ENCODE peak calls at places on chromosomes 4 and X, in seven cellular contexts. One of them, this sample, is unnamed.

GRCh38 chr4:142614621-142615323 is 231.3 kb downstream of the INPP4B start:
- DNase-seq in T follicular helper cell: no peak
- DNase-seq in H1: no peak
- DNase-seq in NCI-H1092 treated with DMSO at 0.1 percent for 48 hours: no peak
- DNase-seq in ovary: no peak
- DNase-seq in activated naive CD8-positive, alpha-beta T cell treated with anti-CD3 and anti-CD28 coated beads, Interleukin-2, amount 10 ng/mL, durations not matched to agents 7 days and 5 days: no peak
- DNase-seq in activated T-helper 1 cell treated with Interleukin-2 at 50 U/mL for 16 hours: no peak
- DNase-seq in this sample: no peak

GRCh38 chrX:80511969-80512760 is 91.9 kb downstream of the TENT5D start:
- DNase-seq in T follicular helper cell: no peak
- DNase-seq in H1: no peak
- DNase-seq in NCI-H1092 treated with DMSO at 0.1 percent for 48 hours: no peak
- DNase-seq in ovary: no peak
- DNase-seq in activated naive CD8-positive, alpha-beta T cell treated with anti-CD3 and anti-CD28 coated beads, Interleukin-2, amount 10 ng/mL, durations not matched to agents 7 days and 5 days: no peak
- DNase-seq in activated T-helper 1 cell treated with Interleukin-2 at 50 U/mL for 16 hours: no peak
- DNase-seq in this sample: no peak

GRCh38 chrX:12970691-12971202 is 4.2 kb upstream of the TMSB4X start:
- DNase-seq in T follicular helper cell: no peak
- DNase-seq in H1: no peak
- DNase-seq in NCI-H1092 treated with DMSO at 0.1 percent for 48 hours: peak; percentile 82
- DNase-seq in ovary: peak; percentile 41
- DNase-seq in activated naive CD8-positive, alpha-beta T cell treated with anti-CD3 and anti-CD28 coated beads, Interleukin-2, amount 10 ng/mL, durations not matched to agents 7 days and 5 days: no peak
- DNase-seq in activated T-helper 1 cell treated with Interleukin-2 at 50 U/mL for 16 hours: no peak
- DNase-seq in this sample: peak; percentile 17

GRCh38 chr4:119728692-119729593 is 100.3 kb upstream of the PDE5A start:
- DNase-seq in T follicular helper cell: no peak
- DNase-seq in H1: no peak
- DNase-seq in NCI-H1092 treated with DMSO at 0.1 percent for 48 hours: no peak
- DNase-seq in ovary: no peak
- DNase-seq in activated naive CD8-positive, alpha-beta T cell treated with anti-CD3 and anti-CD28 coated beads, Interleukin-2, amount 10 ng/mL, durations not matched to agents 7 days and 5 days: no peak
- DNase-seq in activated T-helper 1 cell treated with Interleukin-2 at 50 U/mL for 16 hours: no peak
- DNase-seq in this sample: no peak

GRCh38 chr4:83250666-83251065 is 33.9 kb downstream of the COQ2 start:
- DNase-seq in T follicular helper cell: no peak
- DNase-seq in H1: no peak
- DNase-seq in NCI-H1092 treated with DMSO at 0.1 percent for 48 hours: no peak
- DNase-seq in ovary: no peak
- DNase-seq in activated naive CD8-positive, alpha-beta T cell treated with anti-CD3 and anti-CD28 coated beads, Interleukin-2, amount 10 ng/mL, durations not matched to agents 7 days and 5 days: no peak
- DNase-seq in activated T-helper 1 cell treated with Interleukin-2 at 50 U/mL for 16 hours: no peak
- DNase-seq in this sample: no peak

GRCh38 chr4:19971829-19972228 is 279.9 kb upstream of the SLIT2 start:
- DNase-seq in T follicular helper cell: no peak
- DNase-seq in H1: no peak
- DNase-seq in NCI-H1092 treated with DMSO at 0.1 percent for 48 hours: no peak
- DNase-seq in ovary: no peak
- DNase-seq in activated naive CD8-positive, alpha-beta T cell treated with anti-CD3 and anti-CD28 coated beads, Interleukin-2, amount 10 ng/mL, durations not matched to agents 7 days and 5 days: no peak
- DNase-seq in activated T-helper 1 cell treated with Interleukin-2 at 50 U/mL for 16 hours: no peak
- DNase-seq in this sample: no peak

GRCh38 chrX:374566-374965 is 12.1 kb downstream of the PPP2R3B start:
- DNase-seq in T follicular helper cell: no peak
- DNase-seq in H1: no peak
- DNase-seq in NCI-H1092 treated with DMSO at 0.1 percent for 48 hours: no peak
- DNase-seq in ovary: no peak
- DNase-seq in activated naive CD8-positive, alpha-beta T cell treated with anti-CD3 and anti-CD28 coated beads, Interleukin-2, amount 10 ng/mL, durations not matched to agents 7 days and 5 days: no peak
- DNase-seq in activated T-helper 1 cell treated with Interleukin-2 at 50 U/mL for 16 hours: no peak
- DNase-seq in this sample: no peak

GRCh38 chr4:123671633-123672404 is 275.2 kb downstream of the SPRY1 start:
- DNase-seq in T follicular helper cell: no peak
- DNase-seq in H1: no peak
- DNase-seq in NCI-H1092 treated with DMSO at 0.1 percent for 48 hours: no peak
- DNase-seq in ovary: no peak
- DNase-seq in activated naive CD8-positive, alpha-beta T cell treated with anti-CD3 and anti-CD28 coated beads, Interleukin-2, amount 10 ng/mL, durations not matched to agents 7 days and 5 days: no peak
- DNase-seq in activated T-helper 1 cell treated with Interleukin-2 at 50 U/mL for 16 hours: no peak
- DNase-seq in this sample: no peak

GRCh38 chr4:79917246-79917645 is 155.8 kb downstream of the ANTXR2 start:
- DNase-seq in T follicular helper cell: peak; percentile 26
- DNase-seq in H1: peak; percentile 47
- DNase-seq in NCI-H1092 treated with DMSO at 0.1 percent for 48 hours: peak; percentile 2
- DNase-seq in ovary: no peak
- DNase-seq in activated naive CD8-positive, alpha-beta T cell treated with anti-CD3 and anti-CD28 coated beads, Interleukin-2, amount 10 ng/mL, durations not matched to agents 7 days and 5 days: peak; percentile 55
- DNase-seq in activated T-helper 1 cell treated with Interleukin-2 at 50 U/mL for 16 hours: peak; percentile 3
- DNase-seq in this sample: no peak

GRCh38 chr4:112153222-112153791 is 8.1 kb downstream of the FAM241A start:
- DNase-seq in T follicular helper cell: no peak
- DNase-seq in H1: no peak
- DNase-seq in NCI-H1092 treated with DMSO at 0.1 percent for 48 hours: no peak
- DNase-seq in ovary: no peak
- DNase-seq in activated naive CD8-positive, alpha-beta T cell treated with anti-CD3 and anti-CD28 coated beads, Interleukin-2, amount 10 ng/mL, durations not matched to agents 7 days and 5 days: no peak
- DNase-seq in activated T-helper 1 cell treated with Interleukin-2 at 50 U/mL for 16 hours: no peak
- DNase-seq in this sample: peak; percentile 9

GRCh38 chrX:109537324-109537665 is 651 bp downstream of the NXT2 start:
- DNase-seq in T follicular helper cell: no peak
- DNase-seq in H1: no peak
- DNase-seq in NCI-H1092 treated with DMSO at 0.1 percent for 48 hours: no peak
- DNase-seq in ovary: no peak
- DNase-seq in activated naive CD8-positive, alpha-beta T cell treated with anti-CD3 and anti-CD28 coated beads, Interleukin-2, amount 10 ng/mL, durations not matched to agents 7 days and 5 days: no peak
- DNase-seq in activated T-helper 1 cell treated with Interleukin-2 at 50 U/mL for 16 hours: no peak
- DNase-seq in this sample: no peak

GRCh38 chr4:114281561-114281960 is 302.1 kb upstream of the ARSJ start:
- DNase-seq in T follicular helper cell: no peak
- DNase-seq in H1: no peak
- DNase-seq in NCI-H1092 treated with DMSO at 0.1 percent for 48 hours: no peak
- DNase-seq in ovary: no peak
- DNase-seq in activated naive CD8-positive, alpha-beta T cell treated with anti-CD3 and anti-CD28 coated beads, Interleukin-2, amount 10 ng/mL, durations not matched to agents 7 days and 5 days: no peak
- DNase-seq in activated T-helper 1 cell treated with Interleukin-2 at 50 U/mL for 16 hours: no peak
- DNase-seq in this sample: no peak

GRCh38 chr4:86558799-86559198 is 35.3 kb upstream of the PTPN13 start:
- DNase-seq in T follicular helper cell: no peak
- DNase-seq in H1: no peak
- DNase-seq in NCI-H1092 treated with DMSO at 0.1 percent for 48 hours: no peak
- DNase-seq in ovary: no peak
- DNase-seq in activated naive CD8-positive, alpha-beta T cell treated with anti-CD3 and anti-CD28 coated beads, Interleukin-2, amount 10 ng/mL, durations not matched to agents 7 days and 5 days: no peak
- DNase-seq in activated T-helper 1 cell treated with Interleukin-2 at 50 U/mL for 16 hours: no peak
- DNase-seq in this sample: no peak

GRCh38 chrX:141638601-141639000 is 49.1 kb downstream of the SPANXA2 start:
- DNase-seq in T follicular helper cell: no peak
- DNase-seq in H1: no peak
- DNase-seq in NCI-H1092 treated with DMSO at 0.1 percent for 48 hours: no peak
- DNase-seq in ovary: no peak
- DNase-seq in activated naive CD8-positive, alpha-beta T cell treated with anti-CD3 and anti-CD28 coated beads, Interleukin-2, amount 10 ng/mL, durations not matched to agents 7 days and 5 days: no peak
- DNase-seq in activated T-helper 1 cell treated with Interleukin-2 at 50 U/mL for 16 hours: no peak
- DNase-seq in this sample: no peak

GRCh38 chrX:115592997-115593734 is 32.2 kb downstream of the PLS3 start:
- DNase-seq in T follicular helper cell: no peak
- DNase-seq in H1: no peak
- DNase-seq in NCI-H1092 treated with DMSO at 0.1 percent for 48 hours: no peak
- DNase-seq in ovary: no peak
- DNase-seq in activated naive CD8-positive, alpha-beta T cell treated with anti-CD3 and anti-CD28 coated beads, Interleukin-2, amount 10 ng/mL, durations not matched to agents 7 days and 5 days: no peak
- DNase-seq in activated T-helper 1 cell treated with Interleukin-2 at 50 U/mL for 16 hours: no peak
- DNase-seq in this sample: no peak

GRCh38 chrX:94435799-94436198 is 761.8 kb downstream of the FAM133A start:
- DNase-seq in T follicular helper cell: no peak
- DNase-seq in H1: no peak
- DNase-seq in NCI-H1092 treated with DMSO at 0.1 percent for 48 hours: no peak
- DNase-seq in ovary: no peak
- DNase-seq in activated naive CD8-positive, alpha-beta T cell treated with anti-CD3 and anti-CD28 coated beads, Interleukin-2, amount 10 ng/mL, durations not matched to agents 7 days and 5 days: no peak
- DNase-seq in activated T-helper 1 cell treated with Interleukin-2 at 50 U/mL for 16 hours: no peak
- DNase-seq in this sample: no peak

GRCh38 chrX:150084474-150085229 is 146.4 kb upstream of the EOLA2 start:
- DNase-seq in T follicular helper cell: no peak
- DNase-seq in H1: no peak
- DNase-seq in NCI-H1092 treated with DMSO at 0.1 percent for 48 hours: no peak
- DNase-seq in ovary: no peak
- DNase-seq in activated naive CD8-positive, alpha-beta T cell treated with anti-CD3 and anti-CD28 coated beads, Interleukin-2, amount 10 ng/mL, durations not matched to agents 7 days and 5 days: no peak
- DNase-seq in activated T-helper 1 cell treated with Interleukin-2 at 50 U/mL for 16 hours: no peak
- DNase-seq in this sample: no peak

GRCh38 chrX:55161581-55161980 is 58.6 kb upstream of the PAGE5 start:
- DNase-seq in T follicular helper cell: no peak
- DNase-seq in H1: no peak
- DNase-seq in NCI-H1092 treated with DMSO at 0.1 percent for 48 hours: no peak
- DNase-seq in ovary: no peak
- DNase-seq in activated naive CD8-positive, alpha-beta T cell treated with anti-CD3 and anti-CD28 coated beads, Interleukin-2, amount 10 ng/mL, durations not matched to agents 7 days and 5 days: no peak
- DNase-seq in activated T-helper 1 cell treated with Interleukin-2 at 50 U/mL for 16 hours: no peak
- DNase-seq in this sample: no peak

This sample was measured in stimulated activated naive CD4-positive, alpha-beta T cell.